ENCODE peak calls at places on chromosomes 2 and 18, in ten cellular contexts. B is NCI-H146; F is HFFc6; T is vagina; K is stimulated activated CD8-positive, alpha-beta memory T cell treated with anti-CD3 and anti-CD28 coated beads, Interleukin-7, amount 100 ng/mL, for 1 hour; E is NCI-H1092; I is T-helper 17 cell; P is NCI-H2081 treated with DMSO at 0.1 percent for 48 hours; H is small intestine; Q is psoas muscle. M is an unnamed sample.

GRCh38 chr18:13464432-13465125 is 246.0 kb downstream of the LDLRAD4 start:
- DNase-seq in B (no peak), F (no peak), T (no peak), K (peak; percentile 50), E (no peak), I (peak; percentile 61), P (no peak), H (peak; percentile 46), Q (peak; percentile 46), M (peak; percentile 92)

GRCh38 chr2:235238537-235238936 is 255.3 kb upstream of the AGAP1 start:
- DNase-seq in B (no peak), F (no peak), T (no peak), K (no peak), E (no peak), I (no peak), P (no peak), H (no peak), Q (peak; percentile 26), M (peak; percentile 92)

GRCh38 chr2:233690444-233690843 is 2.2 kb upstream of the UGT1A6 start:
- DNase-seq in B (no peak), F (no peak), T (no peak), K (no peak), E (no peak), I (no peak), P (no peak), H (no peak), Q (no peak), M (peak; percentile 40)

GRCh38 chr2:117470311-117471095 is 344.0 kb upstream of the DDX18 start:
- DNase-seq in B (peak; percentile 28), F (no peak), T (no peak), K (no peak), E (peak; percentile 31), I (no peak), P (no peak), H (peak; percentile 55), Q (no peak), M (peak; percentile 2)

GRCh38 chr18:63763831-63764600 is 11.2 kb upstream of the SERPINB7 start:
- DNase-seq in B (no peak), F (peak; percentile 20), T (no peak), K (no peak), E (no peak), I (no peak), P (no peak), H (no peak), Q (no peak), M (no peak)

GRCh38 chr18:48302736-48303135 is 106.4 kb downstream of the ZBTB7C start:
- DNase-seq in B (no peak), F (no peak), T (no peak), K (no peak), E (no peak), I (no peak), P (no peak), H (no peak), Q (no peak), M (no peak)

GRCh38 chr2:157439792-157440186 is 4.1 kb downstream of the CYTIP start:
- DNase-seq in B (no peak), F (no peak), T (no peak), K (no peak), E (no peak), I (no peak), P (no peak), H (peak; percentile 88), Q (no peak), M (no peak)

GRCh38 chr2:62999905-63000304 is 50.7 kb upstream of the OTX1 start:
- DNase-seq in B (no peak), F (peak; percentile 38), T (no peak), K (no peak), E (no peak), I (no peak), P (no peak), H (no peak), Q (no peak), M (no peak)

GRCh38 chr2:10448646-10449480 is 736 bp upstream of the ODC1 start:
- DNase-seq in B (peak; percentile 97), F (peak; percentile 79), T (no peak), K (peak; percentile 14), E (peak; percentile 82), I (peak; percentile 36), P (peak; percentile 73), H (peak; percentile 42), Q (peak; percentile 90), M (peak; percentile 8)

GRCh38 chr2:124542932-124543640 is 518.0 kb downstream of the CNTNAP5 start:
- DNase-seq in B (no peak), F (no peak), T (no peak), K (no peak), E (peak; percentile 69), I (no peak), P (no peak), H (no peak), Q (no peak), M (no peak)

GRCh38 chr18:24321071-24321470 is 76.6 kb downstream of the OSBPL1A start:
- DNase-seq in B (no peak), F (no peak), T (no peak), K (no peak), E (no peak), I (no peak), P (no peak), H (no peak), Q (no peak), M (no peak)

GRCh38 chr18:79590191-79591039 is 89.2 kb upstream of the CTDP1 start:
- DNase-seq in B (peak; percentile 58), F (no peak), T (no peak), K (no peak), E (no peak), I (no peak), P (no peak), H (no peak), Q (no peak), M (no peak)

GRCh38 chr2:97995026-97995733 is 568 bp downstream of the TMEM131 start:
- DNase-seq in B (peak; percentile 75), F (peak; percentile 28), T (no peak), K (peak; percentile 2), E (peak; percentile 18), I (peak; percentile 41), P (no peak), H (peak; percentile 61), Q (peak; percentile 57), M (no peak)

GRCh38 chr2:221482581-221483140 is 89.4 kb downstream of the EPHA4 start:
- DNase-seq in B (no peak), F (no peak), T (no peak), K (no peak), E (no peak), I (no peak), P (no peak), H (no peak), Q (no peak), M (no peak)

GRCh38 chr2:169910109-169910799 is 83.0 kb downstream of the UBR3 start:
- DNase-seq in B (no peak), F (no peak), T (no peak), K (no peak), E (no peak), I (no peak), P (no peak), H (no peak), Q (no peak), M (no peak)

GRCh38 chr2:163133602-163134001 is 295.0 kb upstream of the KCNH7 start:
- DNase-seq in B (no peak), F (no peak), T (no peak), K (no peak), E (no peak), I (no peak), P (no peak), H (no peak), Q (no peak), M (no peak)

GRCh38 chr2:122707224-122707824 is 951.9 kb downstream of the TSN start:
- DNase-seq in B (no peak), F (no peak), T (no peak), K (no peak), E (no peak), I (no peak), P (no peak), H (no peak), Q (no peak), M (no peak)

GRCh38 chr2:44126106-44126797 is 42.4 kb upstream of the PPM1B start:
- DNase-seq in B (no peak), F (peak; percentile 25), T (no peak), K (no peak), E (no peak), I (no peak), P (no peak), H (peak; percentile 53), Q (peak; percentile 21), M (no peak)

GRCh38 chr2:59112258-59112657 is 871.1 kb upstream of the FANCL start:
- DNase-seq in B (no peak), F (no peak), T (no peak), K (no peak), E (no peak), I (no peak), P (no peak), H (no peak), Q (no peak), M (no peak)

M was measured in dermis microvascular lymphatic vessel endothelial cell.